ENCODE peak calls at places on chromosomes 3 and 15, in ten cellular contexts. H is GM12865, W is NCI-H1417, Y is NCI-H2107, N is ascending aorta, M is H9, L is adrenal gland, O is HS-27A, V is LoVo, A is caudate nucleus. T is an unnamed sample.

GRCh38 chr3:177347611-177348010 is 150.3 kb upstream of the TBL1XR1 start:
- DNase-seq in H (no peak), W (no peak), Y (no peak), N (no peak), M (no peak), L (no peak), O (no peak), V (no peak), A (no peak), T (no peak)

GRCh38 chr3:98754483-98754882 is 8.7 kb upstream of the ST3GAL6 start:
- DNase-seq in H (no peak), W (no peak), Y (no peak), N (no peak), M (no peak), L (no peak), O (no peak), V (no peak), A (no peak), T (no peak)

GRCh38 chr3:50028336-50028735 is 60.4 kb upstream of the RBM5 start:
- DNase-seq in H (no peak), W (no peak), Y (no peak), N (no peak), M (no peak), L (no peak), O (no peak), V (no peak), A (no peak), T (no peak)

GRCh38 chr15:29034151-29034550 is 148.4 kb downstream of the APBA2 start:
- DNase-seq in H (no peak), W (no peak), Y (no peak), N (no peak), M (no peak), L (no peak), O (no peak), V (no peak), A (no peak), T (no peak)

GRCh38 chr15:45871121-45871855 is 236.5 kb downstream of the SQOR start:
- DNase-seq in H (no peak), W (no peak), Y (no peak), N (no peak), M (no peak), L (no peak), O (no peak), V (no peak), A (no peak), T (no peak)

GRCh38 chr15:58952751-58953150 is 19.3 kb upstream of the SLTM start:
- DNase-seq in H (peak), W (peak), Y (no peak), N (no peak), M (no peak), L (no peak), O (no peak), V (peak), A (no peak), T (no peak)

GRCh38 chr3:147383617-147384016 is 22.7 kb downstream of the ZIC4 start:
- DNase-seq in H (peak), W (no peak), Y (no peak), N (no peak), M (peak), L (no peak), O (no peak), V (no peak), A (no peak), T (no peak)

GRCh38 chr15:76903251-76903681 is 1.9 kb downstream of the SCAPER start:
- DNase-seq in H (peak), W (peak), Y (no peak), N (no peak), M (no peak), L (no peak), O (no peak), V (peak), A (no peak), T (no peak)

GRCh38 chr3:183502782-183503181 is 52.7 kb downstream of the KLHL6 start:
- DNase-seq in H (no peak), W (peak), Y (no peak), N (no peak), M (no peak), L (no peak), O (no peak), V (no peak), A (no peak), T (peak)

GRCh38 chr3:10600159-10601125 is 95.1 kb upstream of the ATP2B2 start:
- DNase-seq in H (no peak), W (no peak), Y (no peak), N (no peak), M (no peak), L (no peak), O (no peak), V (no peak), A (peak), T (no peak)

GRCh38 chr3:151216641-151217040 is 13.6 kb upstream of the GPR171 start:
- DNase-seq in H (no peak), W (no peak), Y (no peak), N (no peak), M (no peak), L (no peak), O (no peak), V (no peak), A (no peak), T (no peak)

GRCh38 chr3:43523454-43524053 is 98.3 kb downstream of the ANO10 start:
- DNase-seq in H (peak), W (no peak), Y (no peak), N (no peak), M (no peak), L (no peak), O (no peak), V (no peak), A (no peak), T (no peak)

GRCh38 chr3:159860727-159861126 is 127.9 kb upstream of the IL12A start:
- DNase-seq in H (no peak), W (no peak), Y (no peak), N (no peak), M (no peak), L (no peak), O (no peak), V (no peak), A (no peak), T (no peak)

GRCh38 chr3:156150434-156151066 is 30.2 kb downstream of the KCNAB1 start:
- DNase-seq in H (peak), W (peak), Y (peak), N (no peak), M (peak), L (peak), O (no peak), V (peak), A (peak), T (peak)

GRCh38 chr15:73375755-73376305 is 7.1 kb upstream of the HCN4 start:
- DNase-seq in H (no peak), W (peak), Y (peak), N (no peak), M (no peak), L (no peak), O (no peak), V (no peak), A (no peak), T (no peak)

GRCh38 chr3:157098823-157099185 is 61.1 kb downstream of the CCNL1 start:
- DNase-seq in H (no peak), W (no peak), Y (no peak), N (no peak), M (no peak), L (no peak), O (no peak), V (no peak), A (no peak), T (no peak)

GRCh38 chr15:39646425-39646824 is 65.5 kb downstream of the THBS1 start:
- DNase-seq in H (no peak), W (no peak), Y (no peak), N (no peak), M (no peak), L (no peak), O (no peak), V (no peak), A (no peak), T (no peak)

GRCh38 chr3:64291345-64291744 is 66.1 kb upstream of the PRICKLE2 start:
- DNase-seq in H (no peak), W (no peak), Y (no peak), N (no peak), M (no peak), L (peak), O (peak), V (peak), A (no peak), T (no peak)

GRCh38 chr3:16214366-16214765 is 39.9 kb downstream of the GALNT15 start:
- DNase-seq in H (no peak), W (no peak), Y (no peak), N (no peak), M (no peak), L (no peak), O (no peak), V (no peak), A (no peak), T (no peak)

GRCh38 chr3:23113455-23114171 is 89.5 kb upstream of the UBE2E2 start:
- DNase-seq in H (no peak), W (no peak), Y (no peak), N (no peak), M (no peak), L (no peak), O (no peak), V (peak), A (no peak), T (no peak)

GRCh38 chr3:133476971-133477375 is 77.1 kb downstream of the BFSP2 start:
- DNase-seq in H (peak), W (peak), Y (no peak), N (no peak), M (no peak), L (no peak), O (no peak), V (no peak), A (no peak), T (no peak)

GRCh38 chr15:89898628-89899302 is 5.0 kb upstream of the AP3S2 start:
- DNase-seq in H (peak), W (peak), Y (peak), N (no peak), M (peak), L (no peak), O (no peak), V (peak), A (no peak), T (no peak)

GRCh38 chr3:153289334-153289808 is 127.3 kb downstream of the RAP2B start:
- DNase-seq in H (no peak), W (no peak), Y (no peak), N (no peak), M (no peak), L (no peak), O (no peak), V (no peak), A (no peak), T (no peak)

GRCh38 chr3:180311242-180311641 is 274.5 kb upstream of the PEX5L start:
- DNase-seq in H (peak), W (no peak), Y (no peak), N (no peak), M (no peak), L (no peak), O (no peak), V (no peak), A (no peak), T (no peak)

GRCh38 chr3:77191014-77191413 is 151.1 kb downstream of the ROBO2 start:
- DNase-seq in H (no peak), W (no peak), Y (no peak), N (no peak), M (no peak), L (no peak), O (no peak), V (no peak), A (no peak), T (no peak)

T was measured in frontal cortex.